ENCODE peak calls at places on chromosomes 12 and 14, in ten cellular contexts. H is CD8-positive, alpha-beta T cell; V is endothelial cell of umbilical vein; T is colonic mucosa; A is left ventricle myocardium inferior; J is uterus; Y is GM12865; F is foreskin fibroblast; W is RWPE2; K is AG04449. B is an unnamed sample.
A peak's percentile ranks its signal among the peaks of the same experiment; 100 is the strongest.

GRCh38 chr12:66131067-66131688 is 628 bp upstream of the LLPH start:
- DNase-seq in T (no peak), A (no peak), J (no peak), F (no peak), W (no peak), V (peak; percentile 16), Y (no peak), H (no peak), K (no peak), B (no peak)

GRCh38 chr12:84157170-84157569 is 755.4 kb downstream of the SLC6A15 start:
- DNase-seq in W (no peak), J (no peak), K (no peak), V (no peak), Y (no peak), H (no peak), F (no peak), A (no peak), T (no peak), B (no peak)

GRCh38 chr14:59189281-59189821 is 884 bp downstream of the DAAM1 start:
- DNase-seq in F (no peak), T (peak; percentile 42), A (no peak), W (peak; percentile 62), V (no peak), H (peak; percentile 60), J (peak; percentile 43), K (no peak), Y (peak; percentile 40), B (peak; percentile 30)

GRCh38 chr14:92511472-92512247 is 1.9 kb upstream of the RIN3 start:
- DNase-seq in V (peak; percentile 91), A (no peak), T (peak; percentile 74), W (peak; percentile 76), K (peak; percentile 85), J (peak; percentile 72), Y (no peak), H (no peak), F (peak; percentile 84), B (peak; percentile 75)

GRCh38 chr12:124569375-124570148 is 2.1 kb upstream of the NCOR2 start:
- DNase-seq in T (no peak), V (no peak), H (no peak), J (no peak), Y (no peak), A (no peak), W (no peak), F (no peak), K (no peak), B (no peak)

GRCh38 chr12:131695968-131696367 is 14.9 kb upstream of the SFSWAP start:
- DNase-seq in V (no peak), H (no peak), T (no peak), Y (no peak), J (no peak), A (no peak), F (no peak), K (no peak), W (no peak), B (no peak)

GRCh38 chr12:81077686-81078441 is at the start of gene ACSS3:
- DNase-seq in V (no peak), T (peak; percentile 21), F (peak; percentile 17), K (no peak), A (peak; percentile 75), J (peak; percentile 56), H (no peak), Y (no peak), W (no peak), B (no peak)

GRCh38 chr14:104221071-104221625 is 82.8 kb downstream of the KIF26A start:
- DNase-seq in V (no peak), K (no peak), J (no peak), T (no peak), H (no peak), Y (no peak), A (no peak), W (peak; percentile 68), F (no peak), B (no peak)

GRCh38 chr12:117188961-117189724 is 1.1 kb downstream of the FBXO21 start:
- DNase-seq in Y (no peak), T (no peak), F (peak; percentile 43), W (no peak), J (peak; percentile 18), K (peak; percentile 10), A (no peak), V (peak; percentile 31), H (no peak), B (no peak)

GRCh38 chr12:64178122-64178521 is 44.0 kb downstream of the KICS2 start:
- DNase-seq in A (no peak), K (no peak), Y (no peak), F (peak; percentile 73), V (peak; percentile 53), T (no peak), H (no peak), W (no peak), J (no peak), B (no peak)

GRCh38 chr14:91253795-91254323 is 9.4 kb upstream of the GPR68 start:
- DNase-seq in V (no peak), W (no peak), J (no peak), Y (no peak), H (no peak), T (no peak), F (no peak), K (no peak), A (no peak), B (no peak)

GRCh38 chr12:19744760-19745218 is 305.5 kb downstream of the AEBP2 start:
- DNase-seq in V (peak; percentile 99), H (no peak), Y (no peak), J (no peak), A (no peak), F (no peak), T (no peak), K (no peak), W (no peak), B (peak; percentile 32)

GRCh38 chr14:97218713-97219355 is 421.7 kb downstream of the VRK1 start:
- DNase-seq in W (no peak), K (no peak), J (no peak), F (no peak), H (peak; percentile 70), A (no peak), Y (no peak), V (no peak), T (no peak), B (no peak)

GRCh38 chr12:81998761-81999378 is 239.7 kb upstream of the PPFIA2 start:
- DNase-seq in Y (no peak), A (no peak), J (no peak), K (no peak), F (no peak), H (no peak), T (no peak), W (no peak), V (no peak), B (no peak)

GRCh38 chr12:55899035-55899434 is 28.7 kb downstream of the PYM1 start:
- DNase-seq in J (no peak), K (no peak), Y (no peak), V (no peak), H (no peak), T (no peak), F (peak; percentile 64), A (no peak), W (no peak), B (no peak)

GRCh38 chr12:47377414-47378221 is 297.9 kb upstream of the AMIGO2 start:
- DNase-seq in T (peak; percentile 76), W (peak; percentile 51), Y (no peak), H (no peak), A (peak; percentile 96), F (peak; percentile 97), J (peak; percentile 99), V (peak; percentile 97), K (peak; percentile 99), B (no peak)

GRCh38 chr12:14935031-14935430 is 3.3 kb downstream of the ERP27 start:
- DNase-seq in Y (no peak), W (no peak), K (no peak), F (no peak), J (no peak), T (peak; percentile 48), H (no peak), V (no peak), A (no peak), B (no peak)

GRCh38 chr12:1553987-1554982 is 40.1 kb downstream of the FBXL14 start:
- DNase-seq in Y (peak; percentile 94), F (no peak), T (no peak), W (no peak), K (no peak), J (no peak), V (no peak), H (no peak), A (no peak), B (no peak)

GRCh38 chr14:56181666-56182065 is 63.5 kb downstream of the PELI2 start:
- DNase-seq in T (no peak), F (no peak), Y (no peak), H (no peak), V (no peak), A (no peak), K (no peak), J (no peak), W (no peak), B (peak; percentile 76)

GRCh38 chr14:76763362-76764041 is 2.2 kb downstream of the VASH1 start:
- DNase-seq in A (no peak), F (no peak), J (no peak), Y (no peak), T (no peak), K (no peak), H (peak; percentile 11), V (peak; percentile 41), W (no peak), B (no peak)

GRCh38 chr14:51865953-51866747 is 5.7 kb downstream of the GNG2 start:
- DNase-seq in J (no peak), V (no peak), T (no peak), H (no peak), A (no peak), W (no peak), K (no peak), Y (peak; percentile 63), F (no peak), B (peak; percentile 7)

GRCh38 chr12:130146532-130146931 is 15.7 kb upstream of the FZD10 start:
- DNase-seq in J (no peak), W (no peak), K (no peak), T (no peak), A (no peak), V (no peak), H (no peak), Y (no peak), F (no peak), B (no peak)
- TF ChIP-seq CTCF in J (no peak), W (no peak), K (no peak), T (no peak), A (no peak), V (no peak), H (no peak), Y (no peak), F (no peak), B (no peak)

GRCh38 chr12:18345021-18345735 is 83.9 kb downstream of the PIK3C2G start:
- DNase-seq in A (no peak), K (no peak), Y (no peak), F (peak; percentile 0), V (no peak), T (no peak), J (no peak), W (no peak), H (no peak), B (no peak)
- TF ChIP-seq CTCF in A (no peak), K (no peak), Y (no peak), F (no peak), V (no peak), T (no peak), J (no peak), W (no peak), H (no peak), B (no peak)

GRCh38 chr14:106185837-106186233 is 659.5 kb downstream of the TMEM121 start:
- DNase-seq in W (no peak), A (no peak), F (no peak), H (peak; percentile 82), J (no peak), K (no peak), T (peak; percentile 32), V (no peak), Y (peak; percentile 5), B (peak; percentile 18)
- TF ChIP-seq CTCF in W (no peak), A (no peak), F (no peak), H (peak; percentile 52), J (no peak), K (no peak), T (no peak), V (no peak), Y (peak; percentile 31), B (no peak)

GRCh38 chr14:100104523-100105300 is 39.5 kb downstream of the EVL start:
- DNase-seq in T (no peak), A (no peak), Y (no peak), F (peak; percentile 38), K (peak; percentile 58), W (peak; percentile 38), J (no peak), H (no peak), V (peak; percentile 58), B (no peak)
- TF ChIP-seq CTCF in T (no peak), A (no peak), Y (peak; percentile 7), F (peak; percentile 9), K (no peak), W (no peak), J (no peak), H (no peak), V (no peak), B (no peak)